ENCODE peak calls at places on chromosome 18, in eight cellular contexts. B is GM23248, A is brain microvascular endothelial cell, V is kidney epithelial cell, G is psoas muscle, X is OCI-LY7, O is ovary, F is ascending aorta. E is an unnamed sample.

GRCh38 chr18:31091350-31091749 is 10.9 kb downstream of the DSC2 start:
- DNase-seq in B (no peak), A (no peak), V (no peak), G (no peak), X (no peak), O (no peak), F (no peak), E (no peak)

GRCh38 chr18:35343936-35344735 is at the start of gene ZNF24:
- DNase-seq in B (peak), A (peak), V (peak), G (peak), X (peak), O (peak), F (peak), E (peak)

GRCh38 chr18:36942264-36942663 is 113.3 kb downstream of the KIAA1328 start:
- DNase-seq in B (peak), A (peak), V (no peak), G (no peak), X (peak), O (no peak), F (no peak), E (peak)

GRCh38 chr18:28357785-28358401 is 181.0 kb upstream of the CDH2 start:
- DNase-seq in B (peak), A (no peak), V (no peak), G (no peak), X (no peak), O (no peak), F (no peak), E (no peak)

GRCh38 chr18:70288171-70288850 is 534 bp upstream of the SOCS6 start:
- DNase-seq in B (peak), A (no peak), V (no peak), G (peak), X (no peak), O (peak), F (no peak), E (no peak)

GRCh38 chr18:58484989-58485962 is 143.6 kb downstream of the ALPK2 start:
- DNase-seq in B (no peak), A (no peak), V (no peak), G (no peak), X (no peak), O (no peak), F (no peak), E (no peak)

GRCh38 chr18:76943542-76944339 is 121.4 kb downstream of the ZNF236 start:
- DNase-seq in B (peak), A (no peak), V (no peak), G (peak), X (no peak), O (no peak), F (no peak), E (peak)

GRCh38 chr18:37476182-37476581 is 89.4 kb downstream of the CELF4 start:
- DNase-seq in B (peak), A (peak), V (no peak), G (no peak), X (peak), O (no peak), F (no peak), E (no peak)

GRCh38 chr18:23237524-23238151 is 102.4 kb downstream of the CABLES1 start:
- DNase-seq in B (peak), A (peak), V (no peak), G (peak), X (peak), O (peak), F (peak), E (no peak)

GRCh38 chr18:69495841-69496533 is 95.3 kb downstream of the DOK6 start:
- DNase-seq in B (no peak), A (no peak), V (no peak), G (no peak), X (no peak), O (no peak), F (no peak), E (no peak)

GRCh38 chr18:26225915-26226228 is 373 bp upstream of the TAF4B start:
- DNase-seq in B (no peak), A (no peak), V (no peak), G (no peak), X (no peak), O (no peak), F (no peak), E (no peak)

GRCh38 chr18:12283666-12284065 is 24.4 kb upstream of the TUBB6 start:
- DNase-seq in B (no peak), A (no peak), V (no peak), G (no peak), X (no peak), O (no peak), F (no peak), E (no peak)

GRCh38 chr18:34867520-34867919 is 157.4 kb downstream of the DTNA start:
- DNase-seq in B (peak), A (peak), V (no peak), G (no peak), X (peak), O (no peak), F (no peak), E (no peak)

GRCh38 chr18:26757263-26758019 is 108.1 kb downstream of the AQP4 start:
- DNase-seq in B (no peak), A (no peak), V (peak), G (no peak), X (no peak), O (no peak), F (no peak), E (no peak)

GRCh38 chr18:55124078-55124477 is 164.8 kb upstream of the CCDC68 start:
- DNase-seq in B (peak), A (peak), V (no peak), G (no peak), X (no peak), O (no peak), F (no peak), E (peak)

GRCh38 chr18:6405237-6406074 is 9.3 kb downstream of the L3MBTL4 start:
- DNase-seq in B (peak), A (peak), V (no peak), G (no peak), X (no peak), O (no peak), F (no peak), E (no peak)

DNA sequence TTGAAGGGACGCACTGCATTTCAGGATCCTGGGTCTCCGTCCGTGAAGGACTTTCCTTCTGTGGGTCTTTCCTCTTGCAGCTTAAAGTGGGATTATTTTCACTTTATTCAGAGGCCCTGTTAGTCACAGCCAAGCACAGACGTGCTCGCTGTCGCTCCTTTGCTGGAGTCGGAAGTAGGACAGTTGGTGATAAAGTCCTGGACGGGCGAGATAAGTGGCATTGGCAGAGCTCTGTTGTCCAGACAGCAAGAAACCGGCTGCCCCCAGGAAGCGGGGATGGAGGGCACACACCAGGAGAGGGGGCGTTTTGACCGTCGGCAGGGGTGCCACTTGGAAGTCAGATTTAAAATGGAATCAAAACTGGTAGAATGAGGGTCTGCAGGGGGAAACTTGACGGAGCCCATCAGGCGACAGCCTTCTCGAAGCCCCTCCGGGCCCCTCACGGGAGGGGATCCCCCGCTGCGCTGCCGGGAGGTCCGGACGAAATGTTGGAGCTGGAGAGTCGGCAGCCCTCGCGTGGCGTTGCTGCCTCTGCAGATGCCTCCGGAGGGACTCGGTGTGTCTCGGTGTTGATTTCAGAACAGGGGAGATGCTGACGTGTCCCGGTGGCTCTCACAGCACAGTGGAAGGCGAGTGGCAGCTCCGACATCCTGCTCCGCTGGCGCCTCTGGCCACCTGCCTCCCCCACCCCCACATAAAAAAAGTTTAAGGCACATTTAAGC is 124.2 kb downstream of the NFATC1 start:
- DNase-seq in B (no peak), A (no peak), V (no peak), G (no peak), X (peak), O (no peak), F (no peak), E (no peak)
- H3K4me3 ChIP-seq in B (no peak), A (no peak), V (no peak), G (no peak), X (peak), O (no peak), F (peak), E (peak)

DNA sequence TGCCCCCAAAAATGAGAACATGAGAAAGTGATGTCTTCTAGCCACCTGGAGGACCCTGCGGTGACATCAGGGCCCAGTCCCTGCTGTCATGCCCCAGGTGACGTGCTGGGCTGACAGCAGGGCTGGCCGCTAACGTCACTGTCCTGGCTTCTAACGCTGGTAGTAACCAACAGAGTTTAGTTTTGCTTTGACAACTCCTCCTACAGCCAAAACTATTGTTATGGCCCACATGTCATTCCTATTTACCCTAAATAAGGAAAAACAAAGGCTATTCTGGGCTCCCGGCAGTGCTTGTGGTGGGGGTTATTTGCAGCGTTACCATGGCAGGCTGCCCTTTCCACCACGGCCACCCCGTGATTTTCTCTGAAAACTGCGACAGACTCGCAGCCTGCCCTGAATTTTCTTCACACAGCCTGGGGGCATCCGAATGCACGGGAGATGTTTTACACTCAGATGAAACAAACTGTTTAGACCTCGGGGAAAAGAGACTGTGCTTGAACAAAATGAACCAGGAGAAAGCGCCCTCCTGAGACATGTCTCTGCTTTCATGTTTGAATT is 115.2 kb downstream of the FAM210A start:
- DNase-seq in B (peak), A (peak), V (no peak), G (peak), X (peak), O (no peak), F (peak), E (no peak)
- H3K4me3 ChIP-seq in B (peak), A (peak), V (no peak), G (peak), X (peak), O (peak), F (peak), E (peak)

GRCh38 chr18:79986726-79987125 is 1.6 kb downstream of the TXNL4A start:
- DNase-seq in B (peak), A (no peak), V (no peak), G (no peak), X (no peak), O (no peak), F (no peak), E (no peak)
- H3K4me3 ChIP-seq in B (peak), A (peak), V (peak), G (peak), X (peak), O (peak), F (peak), E (peak)

GRCh38 chr18:78625895-78626294 is 353.7 kb upstream of the SALL3 start:
- DNase-seq in B (no peak), A (no peak), V (no peak), G (no peak), X (peak), O (no peak), F (no peak), E (no peak)
- H3K4me3 ChIP-seq in B (no peak), A (no peak), V (no peak), G (no peak), X (peak), O (no peak), F (no peak), E (no peak)

GRCh38 chr18:33579868-33580205 is 1.8 kb downstream of the ASXL3 start:
- DNase-seq in B (no peak), A (no peak), V (no peak), G (no peak), X (no peak), O (no peak), F (no peak), E (no peak)
- H3K4me3 ChIP-seq in B (no peak), A (no peak), V (no peak), G (no peak), X (peak), O (no peak), F (peak), E (peak)

E was measured in skeletal muscle cell.